ENCODE peak calls at places on chromosomes 4 and X, in four cellular contexts. Q is glutamatergic neuron; R is CD4-positive, alpha-beta T cell; E is Calu3. X is an unnamed sample.
A peak's percentile ranks its signal among the peaks of the same experiment; 100 is the strongest.

GRCh38 chr4:26815686-26816085 is 45.0 kb upstream of the STIM2 start:
- DNase-seq in Q (no peak), R (no peak), E (no peak), X (no peak)

GRCh38 chr4:24747234-24747975 is 48.0 kb upstream of the SOD3 start:
- DNase-seq in Q (no peak), R (no peak), E (no peak), X (no peak)

GRCh38 chrX:56802921-56803848 is 74.1 kb downstream of the NBDY start:
- DNase-seq in Q (peak; percentile 49), R (peak; percentile 49), E (no peak), X (no peak)

GRCh38 chr4:100190643-100191600 is 654 bp upstream of the DDIT4L start:
- DNase-seq in Q (peak; percentile 26), R (no peak), E (no peak), X (no peak)

GRCh38 chr4:109699553-109700225 is 3.6 kb downstream of the CASP6 start:
- DNase-seq in Q (no peak), R (no peak), E (no peak), X (no peak)

GRCh38 chr4:38193464-38193863 is 233.3 kb downstream of the PTTG2 start:
- DNase-seq in Q (no peak), R (no peak), E (no peak), X (no peak)

GRCh38 chr4:150318527-150318926 is 240.3 kb downstream of the DCLK2 start:
- DNase-seq in Q (no peak), R (no peak), E (no peak), X (no peak)

GRCh38 chr4:141541851-141542250 is 94.5 kb upstream of the IL15 start:
- DNase-seq in Q (no peak), R (no peak), E (no peak), X (no peak)

GRCh38 chr4:101115841-101116240 is 231.5 kb downstream of the PPP3CA start:
- DNase-seq in Q (no peak), R (no peak), E (no peak), X (no peak)

GRCh38 chr4:183468210-183469095 is 24.0 kb downstream of the CDKN2AIP start:
- DNase-seq in Q (no peak), R (no peak), E (no peak), X (no peak)

GRCh38 chr4:110621328-110621812 is 1.5 kb downstream of the PITX2 start:
- DNase-seq in Q (no peak), R (no peak), E (no peak), X (no peak)

GRCh38 chrX:10722804-10723364 is 102.5 kb upstream of the MID1 start:
- DNase-seq in Q (peak; percentile 48), R (no peak), E (peak; percentile 66), X (no peak)

GRCh38 chrX:124190440-124190839 is 142.0 kb upstream of the TEX13D start:
- DNase-seq in Q (no peak), R (no peak), E (no peak), X (no peak)

GRCh38 chr4:10028910-10029309 is 7.6 kb upstream of the SLC2A9 start:
- DNase-seq in Q (no peak), R (no peak), E (no peak), X (no peak)

GRCh38 chr4:159503243-159503642 is 400.4 kb downstream of the RAPGEF2 start:
- DNase-seq in Q (no peak), R (no peak), E (no peak), X (no peak)

GRCh38 chrX:26411045-26411444 is 195.1 kb downstream of the MAGEB5 start:
- DNase-seq in Q (no peak), R (no peak), E (peak; percentile 3), X (no peak)

GRCh38 chr4:156568041-156568440 is 403.6 kb downstream of the PDGFC start:
- DNase-seq in Q (no peak), R (no peak), E (no peak), X (no peak)

GRCh38 chr4:102578819-102579218 is 77.7 kb downstream of the NFKB1 start:
- DNase-seq in Q (peak; percentile 33), R (no peak), E (no peak), X (no peak)
- TF ChIP-seq CTCF in Q (peak; percentile 21), R (peak; percentile 17), E (no peak), X (no peak)

GRCh38 chr4:86594559-86595425 is 677 bp downstream of the PTPN13 start:
- DNase-seq in Q (peak; percentile 65), R (no peak), E (peak; percentile 31), X (peak; percentile 47)
- TF ChIP-seq CTCF in Q (no peak), R (no peak), E (no peak), X (no peak)

DNA sequence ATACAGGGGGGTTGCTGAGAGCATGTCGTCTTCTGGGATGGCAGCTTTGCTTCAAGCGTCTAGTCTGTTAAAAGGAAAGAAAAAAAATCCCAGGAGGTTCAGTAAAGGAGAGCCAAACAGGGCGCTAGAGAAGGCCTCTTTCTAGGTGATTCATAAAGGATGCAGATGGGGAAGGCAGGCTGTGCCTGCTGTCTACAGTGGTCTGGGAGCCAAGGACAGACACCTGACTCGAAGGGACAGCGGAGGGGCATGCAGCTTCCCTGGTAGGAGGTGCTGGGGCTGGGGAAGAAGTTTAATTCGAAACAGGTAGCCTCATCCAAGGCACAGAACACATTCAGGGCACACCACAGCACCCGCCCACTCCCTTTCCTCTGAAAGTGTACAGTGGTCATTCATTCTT is 19.9 kb downstream of the BCOR start:
- DNase-seq in Q (no peak), R (no peak), E (no peak), X (no peak)
- TF ChIP-seq CTCF in Q (no peak), R (no peak), E (no peak), X (no peak)

GRCh38 chr4:58961283-58961682 is 1851.1 kb upstream of the IGFBP7 start:
- DNase-seq in Q (no peak), R (no peak), E (no peak), X (no peak)
- TF ChIP-seq CTCF in Q (no peak), R (no peak), E (no peak), X (no peak)

DNA sequence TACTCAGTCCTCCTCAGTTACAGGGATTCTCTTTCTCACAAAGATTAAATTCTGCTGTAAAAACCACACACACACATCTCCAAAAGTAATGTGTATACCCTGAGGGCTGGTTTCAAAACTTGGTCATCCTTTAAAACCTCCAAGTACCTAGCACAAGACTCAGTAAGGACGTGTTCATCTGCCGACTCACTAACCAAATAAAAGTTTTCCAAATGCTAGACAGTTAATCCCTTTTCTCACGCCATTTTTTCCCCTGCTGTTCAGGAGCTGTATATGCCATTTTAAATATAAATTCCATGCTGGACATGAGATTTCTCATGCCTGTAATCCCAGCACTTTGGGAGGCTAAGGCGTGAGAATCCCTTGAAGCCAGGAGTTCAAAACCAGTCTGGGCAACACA is 3.9 kb upstream of the SAT1 start:
- DNase-seq in Q (no peak), R (no peak), E (no peak), X (no peak)
- TF ChIP-seq CTCF in Q (no peak), R (no peak), E (no peak), X (no peak)

GRCh38 chr4:98626350-98626749 is 32.1 kb downstream of the TSPAN5 start:
- DNase-seq in Q (no peak), R (no peak), E (peak; percentile 46), X (no peak)
- TF ChIP-seq CTCF in Q (no peak), R (no peak), E (no peak), X (no peak)

DNA sequence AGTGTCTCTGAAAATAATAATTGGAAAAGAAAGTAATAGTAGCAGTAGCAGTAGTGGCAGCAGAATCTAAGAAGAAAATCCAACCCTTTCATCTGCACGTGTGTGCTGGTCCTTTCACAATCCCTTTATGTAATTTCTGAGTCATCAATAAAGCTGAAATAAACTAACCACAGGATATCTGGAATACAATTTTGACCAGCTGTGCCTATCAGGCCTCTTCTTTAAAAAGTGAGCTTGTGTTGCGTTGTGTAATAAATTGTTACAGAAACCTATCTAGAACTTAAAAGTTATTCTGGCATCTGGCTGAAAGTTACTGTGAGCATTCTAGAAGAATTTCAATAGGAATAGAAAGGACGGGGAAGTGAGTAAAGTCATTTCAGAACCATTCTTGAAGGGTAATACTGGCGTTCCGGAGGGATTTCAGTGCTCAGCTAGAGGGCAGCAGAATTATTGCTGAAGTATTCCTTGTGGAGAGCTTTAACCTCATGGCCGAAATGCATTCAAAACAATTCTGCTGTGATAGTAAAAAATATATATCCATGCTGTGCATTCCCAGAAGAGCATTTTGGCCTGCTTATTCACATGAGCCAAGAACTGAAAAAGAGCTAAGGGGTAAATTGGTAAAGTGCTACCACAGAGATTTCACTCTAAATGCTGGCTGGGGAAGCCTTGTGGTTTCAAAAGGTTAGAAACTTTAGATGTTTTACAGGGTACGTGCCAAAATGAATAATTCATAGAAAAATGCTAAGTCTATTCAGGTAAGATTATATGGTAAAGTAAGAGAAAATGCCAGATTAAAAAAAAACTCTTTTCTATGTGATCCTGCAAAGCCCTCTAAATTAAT is 260.6 kb downstream of the NKX6-1 start:
- DNase-seq in Q (no peak), R (no peak), E (no peak), X (no peak)
- TF ChIP-seq CTCF in Q (no peak), R (no peak), E (no peak), X (no peak)

GRCh38 chrX:152641996-152642395 is 4.3 kb downstream of the GABRQ start:
- DNase-seq in Q (peak; percentile 23), R (no peak), E (peak; percentile 21), X (no peak)
- TF ChIP-seq CTCF in Q (peak; percentile 33), R (no peak), E (no peak), X (no peak)

GRCh38 chrX:132489256-132490085 is 633 bp upstream of the MBNL3 start:
- DNase-seq in Q (peak; percentile 27), R (peak; percentile 45), E (peak; percentile 69), X (no peak)

GRCh38 chrX:132490086-132490419 is 1.2 kb upstream of the MBNL3 start:
- DNase-seq in Q (no peak), R (no peak), E (no peak), X (no peak)

GRCh38 chrX:132493095-132493494 is 4.3 kb upstream of the MBNL3 start:
- DNase-seq in Q (no peak), R (no peak), E (no peak), X (no peak)

GRCh38 chrX:132488819-132489255 is at the start of gene MBNL3:
- DNase-seq in Q (peak; percentile 63), R (peak; percentile 67), E (peak; percentile 61), X (peak; percentile 57)

DNA sequence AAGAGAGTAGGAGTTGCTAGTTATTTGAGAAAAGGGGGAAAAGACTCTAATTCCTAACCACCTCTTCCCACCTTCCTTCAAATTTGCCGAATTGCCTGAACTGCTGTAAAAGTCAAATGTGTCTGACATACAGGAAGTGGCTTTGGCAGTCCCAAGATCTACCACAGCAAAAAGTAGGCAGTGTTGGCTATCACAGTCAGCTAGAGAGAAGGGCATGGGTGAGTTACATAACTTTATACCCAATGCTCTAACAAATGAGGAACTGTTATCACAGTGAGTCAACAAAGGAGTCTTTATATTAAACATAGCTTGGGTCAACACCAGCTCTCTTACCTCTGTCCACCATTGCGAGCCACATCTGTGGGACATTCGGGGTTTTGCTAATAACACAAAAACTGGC is 2.4 kb upstream of the MBNL3 start:
- DNase-seq in Q (no peak), R (peak; percentile 29), E (peak; percentile 43), X (peak; percentile 63)
- TF ChIP-seq CTCF in Q (no peak), R (peak; percentile 19), E (no peak), X (peak; percentile 21)

GRCh38 chr4:88378691-88379559 is at the start of gene HERC6:
- DNase-seq in Q (peak; percentile 79), R (peak; percentile 56), E (peak; percentile 71), X (peak; percentile 82)
- TF ChIP-seq CTCF in Q (peak; percentile 67), R (peak; percentile 76), E (peak; percentile 56), X (peak; percentile 88)